ENCODE peak calls at places on chromosomes 6 and 20, in five cellular contexts. K, C, R, Z and M are unnamed samples. For H3K36me3, the result is how much of the 10 kb centered on the place peaks cover.

GRCh38 chr20:51426879-51427624 is 115.5 kb downstream of the NFATC2 start:
- ATAC-seq in K (no peak), Z (no peak), R (no peak), C (no peak), M (no peak)

GRCh38 chr20:24766826-24767622 is 182.0 kb upstream of the CST7 start:
- ATAC-seq in Z (no peak), C (no peak), K (no peak), R (no peak), M (no peak)

GRCh38 chr20:19074828-19075516 is 137.5 kb upstream of the SLC24A3 start:
- ATAC-seq in C (no peak), R (no peak), K (no peak), Z (no peak), M (no peak)

GRCh38 chr6:27091661-27092315 is 155.7 kb upstream of the PRSS16 start:
- ATAC-seq in C (peak), K (no peak), R (peak), Z (peak), M (no peak)

GRCh38 chr6:50096267-50096666 is 46.5 kb upstream of the DEFB112 start:
- ATAC-seq in Z (no peak), K (no peak), R (no peak), C (no peak), M (no peak)

GRCh38 chr6:33508935-33509926 is 54.9 kb downstream of the ZBTB9 start:
- ATAC-seq in K (no peak), Z (no peak), C (peak), R (no peak), M (no peak)

GRCh38 chr6:141830530-141830929 is 302.2 kb upstream of the GJE1 start:
- ATAC-seq in R (no peak), K (no peak), C (no peak), Z (no peak), M (no peak)

GRCh38 chr6:96458771-96459170 is 62.8 kb upstream of the UFL1 start:
- ATAC-seq in C (no peak), Z (no peak), R (no peak), K (no peak), M (no peak)

GRCh38 chr20:5033566-5033965 is 32.3 kb upstream of the SLC23A2 start:
- ATAC-seq in Z (no peak), K (no peak), C (no peak), R (no peak), M (no peak)

GRCh38 chr20:52783769-52784168 is 188.4 kb upstream of the TSHZ2 start:
- ATAC-seq in R (no peak), C (no peak), Z (no peak), K (no peak), M (no peak)

GRCh38 chr6:44522871-44523270 is 135.4 kb downstream of the CDC5L start:
- ATAC-seq in R (no peak), C (no peak), Z (no peak), K (no peak), M (no peak)

GRCh38 chr6:46899636-46900035 is 22.1 kb downstream of the ADGRF5 start:
- ATAC-seq in R (no peak), K (no peak), Z (no peak), C (no peak), M (no peak)

GRCh38 chr20:3887870-3888614 is 1.1 kb upstream of the PANK2 start:
- ATAC-seq in K (no peak), R (no peak), C (no peak), Z (peak), M (no peak)

GRCh38 chr20:39986231-39986904 is 702.7 kb downstream of the MAFB start:
- ATAC-seq in C (no peak), K (peak), Z (no peak), R (peak), M (peak)

GRCh38 chr20:48467622-48468021 is 360.2 kb downstream of the PREX1 start:
- ATAC-seq in K (no peak), R (no peak), C (no peak), Z (no peak), M (no peak)

GRCh38 chr6:4472222-4472621 is 304.0 kb upstream of the CDYL start:
- ATAC-seq in R (no peak), K (no peak), C (no peak), Z (no peak), M (no peak)

GRCh38 chr6:90072961-90073464 is 178.7 kb downstream of the GJA10 start:
- ATAC-seq in R (no peak), Z (no peak), C (no peak), K (no peak), M (no peak)

GRCh38 chr6:90078513-90079289 is 184.4 kb downstream of the GJA10 start:
- ATAC-seq in Z (no peak), K (no peak), R (no peak), C (no peak), M (no peak)

GRCh38 chr6:90072501-90072900 is 178.2 kb downstream of the GJA10 start:
- ATAC-seq in Z (no peak), C (no peak), K (no peak), R (no peak), M (no peak)

GRCh38 chr6:90076471-90076870 is 182.2 kb downstream of the GJA10 start:
- ATAC-seq in R (no peak), Z (no peak), C (no peak), K (no peak), M (no peak)

GRCh38 chr6:90074161-90074560 is 179.9 kb downstream of the GJA10 start:
- ATAC-seq in R (no peak), Z (no peak), C (no peak), K (no peak), M (no peak)
- H3K36me3 ChIP-seq in R (under half), Z (under half), C (under half), K (under half), M (under half)

DNA sequence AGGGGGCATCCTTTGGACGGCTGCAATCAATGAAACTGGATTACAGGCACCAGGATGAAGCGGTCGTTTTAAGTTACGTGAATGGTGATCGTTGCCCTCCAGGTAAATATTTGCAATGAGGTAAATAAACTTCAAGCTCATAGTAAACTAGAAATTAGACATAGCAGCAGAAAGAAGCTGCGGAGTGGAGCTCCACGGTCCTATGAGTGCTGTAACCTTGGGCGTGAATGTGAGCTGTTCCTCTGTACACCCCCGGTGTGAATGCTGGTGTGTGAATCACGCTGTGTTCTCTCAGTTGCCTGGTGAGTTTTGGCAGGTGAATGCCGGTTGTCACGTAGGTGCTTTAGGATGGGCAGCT is 42.0 kb upstream of the SLC22A1 start:
- ATAC-seq in C (no peak), K (no peak), Z (no peak), R (no peak), M (no peak)
- H3K36me3 ChIP-seq in C (under half), K (under half), Z (under half), R (under half), M (half or more)

GRCh38 chr20:32165836-32166545 is 41.6 kb downstream of the PLAGL2 start:
- ATAC-seq in Z (no peak), R (no peak), K (no peak), C (peak), M (no peak)
- H3K36me3 ChIP-seq in Z (under half), R (under half), K (under half), C (under half), M (half or more)

DNA sequence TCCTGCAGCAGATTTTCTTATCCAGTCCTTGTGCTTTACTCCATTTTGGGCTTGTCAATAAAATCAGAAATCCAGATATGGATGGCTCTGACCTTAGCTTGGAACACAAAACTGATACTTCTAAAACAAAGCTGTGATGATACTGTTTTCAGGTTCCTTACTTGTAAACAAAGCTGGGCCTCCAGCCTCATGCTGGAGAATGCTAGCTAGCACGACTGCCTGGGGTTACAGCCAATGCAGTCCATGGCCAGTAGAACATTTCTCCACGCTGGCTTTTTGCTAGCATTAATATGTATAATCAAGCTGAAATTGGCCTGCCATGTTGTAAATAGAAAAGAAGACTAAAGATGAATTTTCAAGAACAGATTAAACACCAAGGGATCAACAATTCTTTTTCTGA is 63.9 kb downstream of the MTHFD1L start:
- ATAC-seq in Z (no peak), C (no peak), R (no peak), K (no peak), M (no peak)
- H3K36me3 ChIP-seq in Z (under half), C (under half), R (under half), K (under half), M (under half)

DNA sequence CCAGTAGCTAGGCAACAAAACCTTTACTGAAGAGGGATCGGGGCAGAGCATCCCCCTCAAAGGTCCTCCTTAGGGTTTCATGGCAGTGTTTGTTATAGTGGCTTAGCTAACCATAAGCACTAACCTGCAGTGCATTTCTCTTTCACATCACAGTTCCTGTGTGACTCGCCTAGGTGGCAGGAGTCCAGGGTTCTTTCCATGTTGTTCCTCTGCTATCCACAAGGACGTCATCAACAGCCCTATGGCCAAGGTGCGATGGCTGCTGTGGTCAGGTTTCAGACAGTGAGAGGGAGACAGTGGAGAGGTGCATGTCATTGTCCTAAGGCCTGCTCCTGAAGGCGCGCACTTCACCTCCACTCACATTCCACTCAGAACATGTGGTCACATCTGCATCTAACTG is 38.8 kb upstream of the FOXA2 start:
- ATAC-seq in C (no peak), K (no peak), R (peak), Z (peak), M (no peak)
- H3K36me3 ChIP-seq in C (under half), K (under half), R (under half), Z (under half), M (under half)

DNA sequence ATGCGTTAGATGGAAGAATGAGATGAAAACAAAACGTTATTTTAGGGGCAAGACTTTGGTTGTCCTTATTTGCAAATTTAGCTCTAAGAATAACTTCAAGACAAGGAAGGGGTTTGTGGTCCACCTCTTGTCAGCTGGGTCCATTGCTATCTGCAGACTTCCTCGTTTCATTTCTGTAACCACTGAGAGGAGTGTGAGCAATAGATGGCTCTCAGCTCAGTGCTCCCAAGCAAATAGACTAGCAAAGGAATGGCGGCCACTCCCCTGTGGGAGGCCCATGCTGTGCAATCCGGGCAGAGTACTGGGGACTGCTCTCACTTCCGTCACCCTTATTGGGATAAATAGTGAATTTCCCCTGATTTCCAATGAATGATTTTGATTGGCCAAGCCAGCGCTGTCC is 176.6 kb downstream of the ZDHHC14 start:
- ATAC-seq in R (no peak), K (no peak), Z (no peak), C (no peak), M (no peak)
- H3K36me3 ChIP-seq in R (under half), K (under half), Z (under half), C (under half), M (under half)

GRCh38 chr6:125294925-125295324 is 6.8 kb downstream of the HDDC2 start:
- ATAC-seq in C (no peak), R (peak), Z (no peak), K (no peak), M (no peak)

GRCh38 chr6:125299257-125299656 is 2.5 kb downstream of the HDDC2 start:
- ATAC-seq in R (no peak), C (no peak), Z (no peak), K (no peak), M (no peak)

GRCh38 chr6:125294036-125294435 is 7.7 kb downstream of the HDDC2 start:
- ATAC-seq in K (no peak), C (no peak), R (no peak), Z (no peak), M (no peak)

GRCh38 chr6:125296461-125296860 is 5.3 kb downstream of the HDDC2 start:
- ATAC-seq in R (no peak), K (no peak), C (no peak), Z (no peak), M (no peak)

GRCh38 chr6:125293587-125293986 is 8.2 kb downstream of the HDDC2 start:
- ATAC-seq in R (no peak), Z (no peak), K (no peak), C (no peak), M (no peak)
- H3K36me3 ChIP-seq in R (under half), Z (under half), K (under half), C (half or more), M (under half)

DNA sequence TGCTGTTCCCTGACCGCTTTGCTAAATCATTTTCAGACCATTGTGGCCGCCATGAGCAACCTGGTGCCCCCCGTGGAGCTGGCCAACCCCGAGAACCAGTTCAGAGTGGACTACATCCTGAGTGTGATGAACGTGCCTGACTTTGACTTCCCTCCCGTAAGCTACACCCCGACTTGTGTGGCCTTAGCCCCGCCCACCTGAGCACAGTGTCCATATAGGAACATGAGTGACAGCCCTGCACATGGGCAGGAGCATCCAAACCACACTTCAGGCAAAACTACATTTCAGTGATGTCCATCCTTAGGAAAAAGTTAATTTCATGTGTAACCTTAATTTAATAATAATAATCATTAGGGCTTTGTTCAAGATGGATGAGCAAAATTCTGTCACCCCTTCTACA is 51.1 kb downstream of the GNAS start:
- ATAC-seq in C (no peak), R (no peak), Z (no peak), K (no peak), M (no peak)
- H3K36me3 ChIP-seq in C (under half), R (under half), Z (half or more), K (under half), M (under half)

GRCh38 chr20:62198496-62198895 is 15.7 kb downstream of the MTG2 start:
- ATAC-seq in R (no peak), C (no peak), Z (no peak), K (no peak), M (no peak)

GRCh38 chr20:62196286-62196685 is 13.5 kb downstream of the MTG2 start:
- ATAC-seq in R (no peak), K (no peak), C (no peak), Z (no peak), M (no peak)

GRCh38 chr20:62195736-62196135 is 12.9 kb downstream of the MTG2 start:
- ATAC-seq in R (no peak), C (no peak), Z (no peak), K (no peak), M (no peak)

GRCh38 chr20:62197801-62198200 is 15.0 kb downstream of the MTG2 start:
- ATAC-seq in Z (no peak), K (no peak), R (no peak), C (no peak), M (no peak)

GRCh38 chr20:62197321-62197720 is 14.5 kb downstream of the MTG2 start:
- ATAC-seq in Z (no peak), C (no peak), K (no peak), R (no peak), M (no peak)
- H3K36me3 ChIP-seq in Z (under half), C (under half), K (under half), R (under half), M (half or more)